ENCODE peak calls at places on chromosomes 5 and 9, in four cellular contexts. F, G, O and R are unnamed samples.

GRCh38 chr5:135053989-135054388 is 20.0 kb upstream of the PITX1 start:
- DNase-seq in F (no peak), G (no peak), O (no peak), R (no peak)

GRCh38 chr5:95822038-95822407 is 503 bp downstream of the GLRX start:
- DNase-seq in F (peak; percentile 73), G (peak; percentile 84), O (no peak), R (peak; percentile 37)

GRCh38 chr5:161846731-161847130 is 1.2 kb upstream of the GABRA1 start:
- DNase-seq in F (peak; percentile 65), G (peak; percentile 8), O (no peak), R (no peak)

GRCh38 chr9:18666348-18666747 is 192.4 kb downstream of the ADAMTSL1 start:
- DNase-seq in F (no peak), G (peak; percentile 27), O (no peak), R (no peak)

GRCh38 chr5:27140831-27141230 is 102.4 kb upstream of the CDH9 start:
- DNase-seq in F (no peak), G (peak; percentile 1), O (no peak), R (no peak)

GRCh38 chr5:64229163-64229774 is 63.6 kb downstream of the RNF180 start:
- DNase-seq in F (peak; percentile 60), G (peak; percentile 59), O (no peak), R (no peak)

GRCh38 chr5:137496919-137497318 is 2.2 kb downstream of the SPOCK1 start:
- DNase-seq in F (no peak), G (peak; percentile 59), O (no peak), R (no peak)

GRCh38 chr5:74992791-74993190 is 59.6 kb downstream of the GCNT4 start:
- DNase-seq in F (no peak), G (no peak), O (no peak), R (peak; percentile 68)

GRCh38 chr5:138603521-138603920 is 28.3 kb upstream of the HSPA9 start:
- DNase-seq in F (peak; percentile 39), G (no peak), O (no peak), R (no peak)

GRCh38 chr5:143717400-143717799 is 94.6 kb upstream of the HMHB1 start:
- DNase-seq in F (peak; percentile 13), G (peak; percentile 86), O (no peak), R (no peak)

GRCh38 chr5:170155771-170156170 is 50.1 kb downstream of the FOXI1 start:
- DNase-seq in F (no peak), G (no peak), O (no peak), R (peak; percentile 92)

GRCh38 chr9:114503009-114503408 is 2.3 kb downstream of the WHRN start:
- DNase-seq in F (no peak), G (no peak), O (no peak), R (no peak)

GRCh38 chr5:72347801-72348305 is 27.7 kb downstream of the PTCD2 start:
- DNase-seq in F (peak; percentile 40), G (peak; percentile 96), O (peak; percentile 48), R (peak; percentile 29)

GRCh38 chr9:21160178-21160577 is 6.3 kb downstream of the IFNA21 start:
- DNase-seq in F (no peak), G (no peak), O (no peak), R (no peak)

GRCh38 chr5:149915392-149916260 is 29.0 kb downstream of the PDE6A start:
- DNase-seq in F (no peak), G (no peak), O (no peak), R (peak; percentile 73)

GRCh38 chr5:58002318-58002717 is 457.6 kb downstream of the PLK2 start:
- DNase-seq in F (no peak), G (peak; percentile 4), O (no peak), R (peak; percentile 51)

GRCh38 chr5:64680289-64680688 is 10.0 kb upstream of the SHISAL2B start:
- DNase-seq in F (peak; percentile 17), G (peak; percentile 6), O (no peak), R (no peak)

GRCh38 chr5:14501353-14502162 is 80.0 kb upstream of the OTULINL start:
- DNase-seq in F (no peak), G (peak; percentile 63), O (no peak), R (no peak)

GRCh38 chr5:7927466-7928375 is 58.8 kb downstream of the MTRR start:
- DNase-seq in F (peak; percentile 79), G (peak; percentile 76), O (peak; percentile 22), R (peak; percentile 47)

GRCh38 chr5:150624334-150625163 is 15.9 kb upstream of the SYNPO start:
- DNase-seq in F (peak; percentile 62), G (peak; percentile 63), O (no peak), R (no peak)

GRCh38 chr5:181173420-181174342 is 26.3 kb downstream of the OR2V2 start:
- DNase-seq in F (peak; percentile 52), G (peak; percentile 34), O (peak; percentile 86), R (no peak)

GRCh38 chr5:95508550-95508949 is 46.2 kb downstream of the SKIC3 start:
- DNase-seq in F (no peak), G (no peak), O (no peak), R (no peak)

GRCh38 chr5:67081259-67081658 is 115.3 kb downstream of the CD180 start:
- DNase-seq in F (no peak), G (no peak), O (no peak), R (no peak)

GRCh38 chr5:95439801-95440493 is 48.8 kb downstream of the FAM81B start:
- DNase-seq in F (no peak), G (no peak), O (no peak), R (no peak)

GRCh38 chr9:134536101-134536900 is 105.3 kb upstream of the COL5A1 start:
- DNase-seq in F (peak; percentile 58), G (peak; percentile 88), O (no peak), R (peak; percentile 29)

GRCh38 chr5:34043099-34043876 is at the start of gene C1QTNF3:
- DNase-seq in F (no peak), G (peak; percentile 33), O (no peak), R (no peak)

GRCh38 chr9:64057553-64057952 is 1227.5 kb downstream of the FOXD4L5 start:
- DNase-seq in F (no peak), G (no peak), O (no peak), R (no peak)

GRCh38 chr5:31726952-31727351 is 88.0 kb downstream of the PDZD2 start:
- DNase-seq in F (no peak), G (no peak), O (no peak), R (no peak)

GRCh38 chr5:15009420-15009819 is 137.8 kb upstream of the ANKH start:
- DNase-seq in F (peak; percentile 81), G (peak; percentile 66), O (peak; percentile 51), R (peak; percentile 74)

GRCh38 chr5:51398875-51399635 is 15.8 kb downstream of the ISL1 start:
- DNase-seq in F (no peak), G (no peak), O (no peak), R (no peak)
- TF ChIP-seq EZH2 in F (no peak), G (no peak), O (no peak), R (no peak)

DNA sequence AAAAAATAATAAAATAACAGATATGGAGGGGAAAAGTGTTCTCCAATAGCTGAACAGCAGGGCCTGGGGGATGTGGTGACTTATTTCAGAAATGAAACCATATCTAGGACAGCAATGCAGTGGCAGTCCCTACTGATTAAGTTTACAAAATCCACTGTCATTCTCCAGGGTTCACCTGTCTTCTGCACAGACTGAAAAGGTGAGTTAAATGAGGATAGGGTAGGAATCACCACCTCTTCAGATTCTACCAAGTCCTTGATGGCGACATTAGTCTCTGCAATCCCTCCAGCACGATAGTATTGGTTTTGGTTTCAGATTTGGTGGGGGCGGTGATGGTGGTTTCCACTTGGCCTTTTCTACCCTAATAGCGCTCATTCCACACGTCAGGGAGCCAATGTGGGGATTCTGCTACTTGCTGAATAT is 32.3 kb upstream of the NPM1 start:
- DNase-seq in F (no peak), G (no peak), O (no peak), R (no peak)
- H3K4me1 ChIP-seq in F (no peaks in the 10 kb centered on the region), G (no peaks in the 10 kb centered on the region), O (no peaks in the 10 kb centered on the region), R (no peaks in the 10 kb centered on the region)

GRCh38 chr9:126666155-126666803 is 52.6 kb downstream of the LMX1B start:
- DNase-seq in F (no peak), G (no peak), O (no peak), R (no peak)

GRCh38 chr9:126663661-126664072 is 49.9 kb downstream of the LMX1B start:
- DNase-seq in F (no peak), G (no peak), O (no peak), R (no peak)

GRCh38 chr9:126665696-126666035 is 51.9 kb downstream of the LMX1B start:
- DNase-seq in F (no peak), G (no peak), O (no peak), R (no peak)

GRCh38 chr9:126667190-126668055 is 53.7 kb downstream of the LMX1B start:
- DNase-seq in F (peak; percentile 36), G (no peak), O (no peak), R (no peak)

DNA sequence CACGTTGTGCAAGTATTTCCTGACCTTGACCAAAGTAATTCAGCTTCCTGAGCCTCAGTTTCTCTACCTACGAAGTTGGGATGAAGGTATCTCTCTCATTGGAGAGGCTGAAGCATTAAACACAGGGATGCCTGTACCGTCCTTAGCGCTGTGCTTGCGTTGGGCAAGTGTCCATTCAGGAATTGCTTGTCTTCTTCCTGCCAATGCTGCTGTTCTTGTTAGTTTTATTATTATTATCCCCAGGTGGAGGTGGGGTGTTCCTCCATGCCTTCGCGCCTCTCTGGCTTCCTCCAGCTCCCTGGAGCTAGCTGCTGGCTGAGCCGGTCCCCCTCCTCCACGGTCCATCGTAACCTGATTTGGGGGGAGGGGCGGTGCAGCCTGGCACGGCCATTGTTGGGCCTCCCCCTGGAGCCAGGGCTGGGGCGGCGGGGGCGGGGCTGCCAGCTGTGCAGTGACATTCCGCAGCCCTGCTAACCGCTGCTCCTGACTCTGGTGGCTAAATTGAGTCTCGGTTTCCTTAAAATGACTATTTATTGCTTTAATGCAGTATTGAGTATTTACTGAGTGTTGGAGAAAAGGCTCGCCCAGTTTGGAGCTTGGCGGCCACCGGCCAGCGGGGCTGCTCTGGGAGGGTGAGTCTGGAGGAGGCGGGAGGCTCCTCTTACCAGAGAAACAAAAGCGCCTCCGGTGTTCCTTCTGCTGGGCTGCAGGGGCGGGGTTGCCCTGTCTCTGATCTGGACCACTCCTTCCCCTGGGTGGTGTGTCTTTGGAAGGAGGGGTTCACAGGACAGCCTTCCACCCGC is 51.4 kb downstream of the LMX1B start:
- DNase-seq in F (peak; percentile 55), G (no peak), O (no peak), R (peak; percentile 19)
- TF ChIP-seq EZH2 in F (no peak), G (no peak), O (no peak), R (no peak)

DNA sequence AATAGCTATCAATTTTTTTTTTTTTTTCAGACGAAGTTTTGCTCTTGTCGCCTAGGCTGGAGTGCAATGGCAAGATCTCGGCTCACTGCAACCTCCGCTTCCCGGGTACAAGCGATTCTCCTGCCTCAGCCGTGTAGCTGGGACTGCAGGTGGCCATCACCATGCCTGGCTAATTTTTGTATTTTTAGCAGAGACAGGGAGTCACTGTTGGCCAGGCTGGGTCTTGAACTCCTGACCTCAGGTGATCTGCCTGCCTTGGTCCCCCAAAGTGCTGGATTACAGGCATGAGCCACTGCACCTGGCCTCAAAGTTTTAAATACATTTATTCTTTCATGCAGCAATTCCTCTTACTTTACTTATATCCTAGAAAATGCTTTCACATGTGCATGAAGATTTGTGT is 17.6 kb downstream of the TRIM14 start:
- DNase-seq in F (no peak), G (no peak), O (no peak), R (no peak)
- H3K4me1 ChIP-seq in F (peaks cover 5% of the 10 kb centered on the region), G (no peaks in the 10 kb centered on the region), O (no peaks in the 10 kb centered on the region), R (no peaks in the 10 kb centered on the region)